ENCODE peak calls at places on chromosomes 7 and 10, in seven cellular contexts. G is RPMI7951, B is NAMALWA, E is WTC11, S is GM12865, Q is sigmoid colon, A is NB4. D is an unnamed sample.
A peak's percentile ranks its signal among the peaks of the same experiment; 100 is the strongest.

GRCh38 chr10:3793553-3793952 is 8.5 kb upstream of the KLF6 start:
- DNase-seq in Q (no peak), B (no peak), A (no peak), S (no peak), E (no peak), G (no peak), D (no peak)

GRCh38 chr10:14173706-14174594 is 156.8 kb downstream of the FRMD4A start:
- DNase-seq in B (no peak), A (no peak), S (no peak), E (peak; percentile 27), Q (no peak), G (peak; percentile 56), D (no peak)

GRCh38 chr10:85139124-85139523 is 810.7 kb downstream of the CCSER2 start:
- DNase-seq in S (no peak), Q (no peak), G (no peak), A (no peak), B (no peak), E (no peak), D (no peak)

GRCh38 chr10:416091-416515 is 273.4 kb downstream of the DIP2C start:
- DNase-seq in Q (no peak), A (no peak), E (peak; percentile 41), G (no peak), S (no peak), B (no peak), D (no peak)

GRCh38 chr10:33421789-33422188 is 87.3 kb upstream of the NRP1 start:
- DNase-seq in B (no peak), S (no peak), E (no peak), A (no peak), Q (peak; percentile 75), G (peak; percentile 96), D (no peak)

GRCh38 chr7:34162676-34163075 is 257.3 kb downstream of the BMPER start:
- DNase-seq in A (no peak), Q (no peak), S (no peak), B (no peak), E (no peak), G (no peak), D (no peak)

GRCh38 chr7:74224511-74224832 is 14.7 kb downstream of the LAT2 start:
- DNase-seq in A (no peak), Q (no peak), B (no peak), S (no peak), G (no peak), E (no peak), D (no peak)

GRCh38 chr10:8181496-8182174 is 127.1 kb downstream of the GATA3 start:
- DNase-seq in S (no peak), Q (no peak), B (no peak), E (no peak), A (no peak), G (no peak), D (no peak)

GRCh38 chr10:118955531-118956252 is 73.8 kb upstream of the NANOS1 start:
- DNase-seq in B (peak; percentile 11), Q (no peak), G (no peak), A (peak; percentile 36), S (peak; percentile 17), E (no peak), D (no peak)